ENCODE peak calls at places on chromosomes 2 and 18, in five cellular contexts. V is fibroblast of pulmonary artery, C is GDM1, F is mesendoderm, K is naive B cell. N is an unnamed sample.

GRCh38 chr18:9968081-9968848 is 54.4 kb downstream of the VAPA start:
- DNase-seq in V (no peak), C (no peak), F (peak; percentile 57), K (no peak), N (no peak)

GRCh38 chr2:181894381-181894780 is 2.9 kb downstream of the ITPRID2 start:
- DNase-seq in V (no peak), C (no peak), F (no peak), K (no peak), N (no peak)

GRCh38 chr2:100109986-100110980 is 32.1 kb downstream of the AFF3 start:
- DNase-seq in V (no peak), C (no peak), F (no peak), K (peak; percentile 82), N (no peak)

GRCh38 chr18:1412660-1413659 is 508.3 kb downstream of the ADCYAP1 start:
- DNase-seq in V (no peak), C (no peak), F (no peak), K (no peak), N (no peak)

GRCh38 chr2:241742320-241742939 is 8.0 kb downstream of the D2HGDH start:
- DNase-seq in V (no peak), C (no peak), F (no peak), K (no peak), N (no peak)

GRCh38 chr2:202290970-202291369 is 25.4 kb downstream of the NOP58 start:
- DNase-seq in V (peak; percentile 49), C (no peak), F (no peak), K (no peak), N (no peak)

GRCh38 chr2:63851912-63852311 is 10.2 kb downstream of the UGP2 start:
- DNase-seq in V (no peak), C (no peak), F (no peak), K (no peak), N (no peak)

GRCh38 chr2:79180092-79180491 is 20.5 kb upstream of the REG3A start:
- DNase-seq in V (no peak), C (no peak), F (peak; percentile 3), K (no peak), N (peak; percentile 30)

GRCh38 chr2:130183500-130184373 is 1.7 kb downstream of the MZT2B start:
- DNase-seq in V (peak; percentile 31), C (no peak), F (peak; percentile 73), K (no peak), N (no peak)

GRCh38 chr2:53945538-53945937 is 25.3 kb downstream of the PSME4 start:
- DNase-seq in V (no peak), C (no peak), F (no peak), K (no peak), N (no peak)

GRCh38 chr2:239927424-239927981 is 97.6 kb downstream of the NDUFA10 start:
- DNase-seq in V (peak; percentile 66), C (no peak), F (peak; percentile 28), K (no peak), N (no peak)

GRCh38 chr2:111028720-111029119 is 92.0 kb upstream of the BCL2L11 start:
- DNase-seq in V (peak; percentile 15), C (no peak), F (peak; percentile 20), K (no peak), N (peak; percentile 9)

GRCh38 chr2:9663008-9663879 is 32.4 kb upstream of the YWHAQ start:
- DNase-seq in V (no peak), C (no peak), F (no peak), K (no peak), N (no peak)

GRCh38 chr2:68909793-68910674 is 38.8 kb upstream of the BMP10 start:
- DNase-seq in V (peak; percentile 88), C (peak; percentile 67), F (peak; percentile 84), K (peak; percentile 67), N (peak; percentile 89)

GRCh38 chr2:111030271-111030891 is 90.3 kb upstream of the BCL2L11 start:
- DNase-seq in V (no peak), C (no peak), F (no peak), K (no peak), N (no peak)

GRCh38 chr2:160337728-160338127 is 137.7 kb upstream of the ITGB6 start:
- DNase-seq in V (no peak), C (no peak), F (peak; percentile 67), K (no peak), N (no peak)

N was measured in GM23338.